ENCODE peak calls at places on chromosomes 2 and 18, in six cellular contexts. J is D721Med; Q is stimulated activated naive B cell treated with anti-CD40 and anti-IgM and Interleukin-4, amounts not matched to agents 10 μg/mL and 1 μg/mL and 100 μg/mL, for 72 hours; H is effector memory CD4-positive, alpha-beta T cell; V is HTR-8/SVneo; L is cerebellar cortex. O is an unnamed sample.
A peak's percentile ranks its signal among the peaks of the same experiment; 100 is the strongest.

GRCh38 chr18:68445668-68446426 is 269.1 kb downstream of the TMX3 start:
- DNase-seq in Q (no peak), V (no peak), H (no peak), L (no peak), J (no peak), O (no peak)

GRCh38 chr2:218992703-218993344 is 398 bp downstream of the CRYBA2 start:
- DNase-seq in H (no peak), Q (no peak), L (no peak), J (no peak), V (no peak), O (no peak)

GRCh38 chr18:76348267-76349066 is 146.6 kb downstream of the ZNF516 start:
- DNase-seq in V (no peak), L (no peak), J (no peak), H (no peak), Q (no peak), O (peak; percentile 68)

GRCh38 chr2:102114290-102114721 is 28.2 kb upstream of the IL1R1 start:
- DNase-seq in H (no peak), Q (no peak), J (no peak), L (no peak), V (no peak), O (no peak)

GRCh38 chr2:29317077-29317517 is 201.9 kb downstream of the CLIP4 start:
- DNase-seq in Q (peak; percentile 43), V (no peak), L (peak; percentile 24), H (no peak), J (no peak), O (no peak)

GRCh38 chr18:49666045-49666444 is 104.2 kb downstream of the LIPG start:
- DNase-seq in L (no peak), Q (no peak), V (no peak), H (no peak), J (no peak), O (no peak)

GRCh38 chr2:238087211-238087610 is 12.9 kb upstream of the ESPNL start:
- DNase-seq in Q (no peak), L (no peak), J (no peak), H (no peak), V (no peak), O (no peak)

GRCh38 chr2:120709608-120710041 is 26.0 kb upstream of the GLI2 start:
- DNase-seq in L (no peak), Q (no peak), V (no peak), H (no peak), J (no peak), O (no peak)

GRCh38 chr2:46841621-46842020 is 74.0 kb downstream of the MCFD2 start:
- DNase-seq in V (no peak), Q (no peak), L (no peak), H (no peak), J (no peak), O (no peak)

GRCh38 chr2:183010112-183010511 is 28.1 kb downstream of the NCKAP1 start:
- DNase-seq in Q (no peak), V (peak; percentile 10), L (no peak), H (no peak), J (no peak), O (no peak)

GRCh38 chr2:153197635-153198386 is 280.8 kb downstream of the RPRM start:
- DNase-seq in L (no peak), H (no peak), Q (no peak), J (no peak), V (no peak), O (no peak)

GRCh38 chr2:156562136-156562535 is 126.0 kb downstream of the GPD2 start:
- DNase-seq in H (no peak), V (no peak), Q (no peak), J (no peak), L (no peak), O (no peak)

GRCh38 chr2:113298176-113298575 is 19.5 kb upstream of the PAX8 start:
- DNase-seq in J (no peak), Q (no peak), V (no peak), H (no peak), L (no peak), O (no peak)

GRCh38 chr18:3451989-3452749 is 2.2 kb downstream of the TGIF1 start:
- DNase-seq in Q (peak; percentile 16), V (no peak), L (no peak), H (no peak), J (no peak), O (peak; percentile 82)

GRCh38 chr2:27071990-27072830 is 756 bp upstream of the OST4 start:
- DNase-seq in H (peak; percentile 7), L (peak; percentile 20), Q (no peak), V (peak; percentile 28), J (no peak), O (no peak)

GRCh38 chr2:62482558-62483352 is 23.2 kb downstream of the TMEM17 start:
- DNase-seq in V (no peak), L (no peak), H (no peak), J (no peak), Q (no peak), O (no peak)

GRCh38 chr2:42812899-42813479 is 20.6 kb upstream of the HAAO start:
- DNase-seq in H (no peak), J (no peak), L (peak; percentile 62), Q (no peak), V (no peak), O (no peak)

GRCh38 chr18:29840101-29840500 is 1202.4 kb downstream of the DSC3 start:
- DNase-seq in V (peak; percentile 13), L (no peak), J (no peak), Q (no peak), H (no peak), O (no peak)

GRCh38 chr2:27154481-27154880 is 5.7 kb downstream of the TCF23 start:
- DNase-seq in Q (no peak), V (no peak), H (no peak), J (no peak), L (no peak), O (no peak)

GRCh38 chr18:6207119-6207518 is 207.6 kb downstream of the L3MBTL4 start:
- DNase-seq in L (peak; percentile 81), J (no peak), H (no peak), V (no peak), Q (no peak), O (no peak)

GRCh38 chr18:9894454-9895068 is 8.8 kb downstream of the TXNDC2 start:
- DNase-seq in Q (no peak), J (no peak), L (no peak), H (no peak), V (no peak), O (no peak)

GRCh38 chr2:197024206-197024605 is 97.7 kb upstream of the PGAP1 start:
- DNase-seq in L (no peak), H (no peak), Q (no peak), J (no peak), V (no peak), O (no peak)

GRCh38 chr2:240570531-240571313 is 2.4 kb downstream of the RNPEPL1 start:
- DNase-seq in V (no peak), H (no peak), J (no peak), Q (no peak), L (no peak), O (peak; percentile 68)

GRCh38 chr2:242085941-242086621 is 216.6 kb downstream of the RTP5 start:
- DNase-seq in L (no peak), V (no peak), J (no peak), H (no peak), Q (peak; percentile 59), O (no peak)

GRCh38 chr18:12593861-12594260 is 64.0 kb downstream of the SPIRE1 start:
- DNase-seq in Q (no peak), H (no peak), J (no peak), V (no peak), L (no peak), O (no peak)